ENCODE peak calls at places on chromosomes 2 and 18, in four cellular contexts. V is HepG2, F is H1, M is SK-N-SH. Q is an unnamed sample.

GRCh38 chr2:105625632-105626031 is 119.1 kb upstream of the NCK2 start:
- DNase-seq in M (no peak), F (no peak), V (no peak), Q (no peak)

GRCh38 chr2:118268268-118268667 is 180.0 kb downstream of the INSIG2 start:
- DNase-seq in V (no peak), M (no peak), F (no peak), Q (no peak)

GRCh38 chr2:118750959-118751565 is 96.4 kb downstream of the EN1 start:
- DNase-seq in V (no peak), M (no peak), F (no peak), Q (no peak)

GRCh38 chr2:190961918-190962487 is 52.0 kb downstream of the STAT1 start:
- DNase-seq in F (no peak), M (no peak), V (no peak), Q (no peak)

GRCh38 chr2:200379481-200380120 is 73.1 kb downstream of the SPATS2L start:
- DNase-seq in V (no peak), F (no peak), M (no peak), Q (no peak)

GRCh38 chr2:20069756-20070155 is 18.3 kb upstream of the LAPTM4A start:
- DNase-seq in F (no peak), V (no peak), M (no peak), Q (no peak)

GRCh38 chr2:240136013-240136670 is at the start of gene COPS9:
- DNase-seq in M (peak; percentile 98), F (no peak), V (peak; percentile 76), Q (peak; percentile 76)

GRCh38 chr2:180130403-180130802 is 123.3 kb upstream of the CWC22 start:
- DNase-seq in V (no peak), M (no peak), F (no peak), Q (no peak)

GRCh38 chr2:29281585-29281984 is 166.4 kb downstream of the CLIP4 start:
- DNase-seq in M (peak; percentile 82), F (no peak), V (no peak), Q (no peak)

GRCh38 chr18:62329676-62330454 is 4.8 kb downstream of the TNFRSF11A start:
- DNase-seq in F (no peak), V (peak; percentile 52), M (no peak), Q (no peak)

GRCh38 chr2:4483050-4483449 is 779.7 kb downstream of the DCDC2C start:
- DNase-seq in M (no peak), F (no peak), V (no peak), Q (no peak)

GRCh38 chr18:31680836-31681568 is 3.4 kb downstream of the B4GALT6 start:
- DNase-seq in F (no peak), V (no peak), M (no peak), Q (no peak)

GRCh38 chr2:184304006-184304405 is 294.3 kb upstream of the ZNF804A start:
- DNase-seq in M (no peak), F (no peak), V (no peak), Q (no peak)

GRCh38 chr2:235234711-235235110 is 259.1 kb upstream of the AGAP1 start:
- DNase-seq in M (no peak), F (no peak), V (no peak), Q (no peak)

GRCh38 chr2:154556146-154556545 is 142.3 kb upstream of the KCNJ3 start:
- DNase-seq in F (no peak), V (no peak), M (no peak), Q (no peak)

GRCh38 chr2:216004408-216005283 is 8.7 kb downstream of the MREG start:
- DNase-seq in V (no peak), F (no peak), M (no peak), Q (no peak)

GRCh38 chr2:1649871-1650473 is 94.3 kb downstream of the PXDN start:
- DNase-seq in V (no peak), F (no peak), M (no peak), Q (no peak)

GRCh38 chr18:58569490-58569911 is 59.4 kb downstream of the ALPK2 start:
- DNase-seq in M (no peak), V (peak; percentile 35), F (no peak), Q (no peak)

GRCh38 chr2:177106212-177106611 is 106.4 kb upstream of the HNRNPA3 start:
- DNase-seq in V (peak; percentile 34), M (peak; percentile 7), F (no peak), Q (no peak)

GRCh38 chr18:9638886-9639285 is 24.5 kb upstream of the PPP4R1 start:
- DNase-seq in V (no peak), M (no peak), F (no peak), Q (no peak)

GRCh38 chr2:95323347-95324155 is 26.4 kb downstream of the KCNIP3 start:
- DNase-seq in M (peak; percentile 79), F (peak; percentile 31), V (peak; percentile 25), Q (no peak)

DNA sequence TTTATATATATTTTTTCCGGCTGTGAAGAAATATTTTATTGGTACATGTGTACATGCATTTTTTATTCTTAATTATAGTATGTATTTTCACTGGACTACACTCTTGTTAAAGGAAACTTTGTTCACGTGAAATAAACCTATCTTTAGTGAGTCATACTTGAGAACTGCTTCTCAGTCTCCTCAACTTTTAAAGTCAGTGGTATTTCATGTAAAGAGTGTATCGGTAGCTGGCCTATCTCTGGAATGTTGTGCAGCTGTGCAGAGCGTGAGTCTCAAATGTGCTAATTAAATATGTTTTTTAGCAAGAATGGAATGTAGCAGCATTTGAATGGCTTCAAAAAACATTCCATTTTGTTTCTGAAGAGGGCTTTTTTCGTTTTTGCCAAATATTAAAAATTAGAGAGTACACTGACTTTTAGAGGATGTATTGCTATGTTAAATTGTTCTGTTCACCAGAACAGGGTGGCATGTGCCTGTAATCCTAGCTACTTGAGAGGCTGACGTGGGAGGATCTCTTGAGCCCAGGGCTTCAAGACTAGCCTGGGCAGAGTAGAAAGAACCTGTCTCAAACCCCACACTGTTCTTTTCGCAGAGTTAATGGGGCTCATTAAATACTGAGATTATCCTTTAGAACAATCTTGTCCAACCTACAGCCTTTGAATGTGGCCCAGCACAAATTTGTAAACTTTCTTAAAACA is 14.3 kb downstream of the SPTBN1 start:
- DNase-seq in M (no peak), V (no peak), F (no peak), Q (no peak)
- TF ChIP-seq GABPA in M (no peak), V (no peak), F (no peak), Q (no peak)

GRCh38 chr2:58398406-58398805 is 157.3 kb upstream of the FANCL start:
- DNase-seq in M (no peak), F (no peak), V (no peak), Q (no peak)
- H3K4me3 ChIP-seq in M (no peak overlapping the region), F (no peak overlapping the region), V (no peak overlapping the region), Q (no peak overlapping the region)

GRCh38 chr2:26595146-26595545 is 46.0 kb downstream of the CIB4 start:
- DNase-seq in F (no peak), M (no peak), V (no peak), Q (no peak)
- TF ChIP-seq GABPA in F (no peak), M (no peak), V (no peak), Q (no peak)

GRCh38 chr2:120347387-120348010 is 1.6 kb downstream of the INHBB start:
- DNase-seq in M (no peak), F (no peak), V (no peak), Q (no peak)

GRCh38 chr2:120349125-120349921 is 3.4 kb downstream of the INHBB start:
- DNase-seq in F (no peak), M (no peak), V (no peak), Q (no peak)

GRCh38 chr2:120350125-120350524 is 4.2 kb downstream of the INHBB start:
- DNase-seq in M (no peak), F (no peak), V (no peak), Q (no peak)

GRCh38 chr2:120346667-120347358 is 877 bp downstream of the INHBB start:
- DNase-seq in M (peak; percentile 66), V (no peak), F (no peak), Q (no peak)

GRCh38 chr2:120348134-120349103 is 2.5 kb downstream of the INHBB start:
- DNase-seq in F (no peak), V (peak; percentile 85), M (no peak), Q (no peak)
- H3K4me3 ChIP-seq in F (no peak overlapping the region), V (no peak overlapping the region), M (no peak overlapping the region), Q (no peak overlapping the region)

DNA sequence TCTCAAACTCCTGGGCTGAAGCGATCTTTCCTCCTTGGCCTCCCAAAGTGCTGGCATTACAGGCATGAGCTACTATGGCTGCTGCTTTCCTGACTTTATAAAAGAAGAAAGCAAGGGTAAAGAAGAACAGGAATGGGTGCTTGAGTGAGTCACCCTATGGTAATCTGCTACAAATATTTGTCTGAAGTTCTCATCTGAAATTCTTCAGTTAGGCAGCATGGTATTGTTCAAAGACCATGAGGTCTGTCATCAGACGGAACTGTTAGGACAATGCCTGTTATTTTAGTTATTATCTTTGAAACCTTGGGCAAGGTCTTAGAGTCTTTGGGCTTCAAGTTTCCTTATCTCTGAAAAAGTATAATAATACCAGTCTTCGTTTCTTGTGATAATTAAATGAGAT is 695.8 kb downstream of the RNF144A start:
- DNase-seq in M (no peak), F (no peak), V (peak; percentile 20), Q (no peak)
- TF ChIP-seq GABPA in M (no peak), F (no peak), V (no peak), Q (no peak)

DNA sequence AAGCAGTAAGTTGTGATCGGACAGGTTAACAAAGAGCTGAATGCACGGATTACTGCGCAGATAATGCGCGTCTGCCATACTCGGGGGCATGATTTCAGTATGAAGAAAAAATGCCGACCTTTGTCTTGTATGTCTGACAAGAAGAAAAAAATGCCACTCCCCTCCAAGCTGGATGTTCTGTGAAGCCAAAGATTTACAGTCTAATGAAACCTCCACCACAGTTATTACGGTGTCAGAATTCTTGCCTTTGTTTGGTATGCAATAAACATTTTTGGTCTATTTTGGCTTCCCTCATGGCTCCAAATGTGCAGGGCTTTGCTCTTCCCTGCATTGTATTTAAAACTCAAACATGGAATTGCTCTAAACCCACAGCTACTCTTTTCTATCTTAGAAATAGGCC is 72.2 kb upstream of the THUMPD2 start:
- DNase-seq in F (no peak), V (no peak), M (no peak), Q (no peak)
- H3K4me3 ChIP-seq in F (no peak overlapping the region), V (no peak overlapping the region), M (no peak overlapping the region), Q (no peak overlapping the region)

DNA sequence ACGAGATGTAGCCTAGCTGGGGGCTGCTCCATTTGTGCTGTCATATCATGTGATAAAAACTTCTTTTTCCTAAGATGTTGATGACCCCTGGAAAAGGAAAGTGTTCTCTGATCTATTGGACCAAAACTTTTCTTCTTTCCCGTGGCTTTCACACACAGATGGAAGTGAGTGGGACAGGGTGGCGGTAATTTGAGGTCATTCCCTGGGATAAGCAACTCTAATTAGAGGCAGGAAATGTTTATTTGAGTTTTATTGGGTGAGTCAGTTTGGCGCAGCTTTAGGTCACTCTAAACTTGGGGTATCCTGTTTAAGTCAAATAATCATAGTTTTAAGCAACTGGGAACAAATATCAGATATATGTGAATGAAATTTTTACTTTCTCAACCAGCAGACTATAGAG is 221.0 kb upstream of the EPAS1 start:
- DNase-seq in F (no peak), M (no peak), V (no peak), Q (no peak)
- TF ChIP-seq GABPA in F (no peak), M (no peak), V (no peak), Q (no peak)

DNA sequence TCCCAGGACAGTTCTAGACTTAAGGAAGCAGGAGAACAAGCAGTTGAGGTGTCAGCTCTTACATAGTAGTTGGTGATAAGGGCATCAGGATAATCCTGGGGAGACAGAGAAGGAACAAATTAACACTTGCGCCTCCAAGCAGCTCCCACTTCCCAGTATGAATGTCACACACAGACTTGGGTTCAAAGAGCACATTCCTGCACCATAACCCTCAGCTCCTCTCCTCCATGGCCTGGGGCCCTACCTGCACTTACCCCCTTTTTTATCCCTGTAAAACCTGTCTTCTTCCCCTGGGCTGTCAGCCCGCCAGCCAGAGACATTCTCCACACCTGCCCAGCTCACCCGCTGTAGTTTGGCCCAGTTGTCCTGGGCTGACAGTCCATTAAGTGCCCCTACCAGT is 3.9 kb upstream of the UCN start:
- DNase-seq in F (no peak), M (no peak), V (no peak), Q (no peak)
- H3K4me3 ChIP-seq in F (no peak overlapping the region), M (no peak overlapping the region), V (no peak overlapping the region), Q (no peak overlapping the region)

GRCh38 chr18:35189510-35189909 is 51.3 kb upstream of the ZNF397 start:
- DNase-seq in F (no peak), M (no peak), V (no peak), Q (no peak)
- TF ChIP-seq GABPA in F (no peak), M (no peak), V (no peak), Q (no peak)

Q was measured in HL-60.